ENCODE peak calls at places on chromosomes 1 and 21, in six cellular contexts. E is endothelial cell of umbilical vein, C is heart left ventricle, H is IMR-90, W is left lung, S is astrocyte. G is an unnamed sample.

GRCh38 chr1:47184090-47184735 is 5.6 kb downstream of the PDZK1IP1 start:
- DNase-seq in C (no peak), W (no peak), H (no peak), S (no peak), E (no peak), G (no peak)

GRCh38 chr1:223343692-223344091 is 20.3 kb downstream of the SUSD4 start:
- DNase-seq in S (no peak), E (no peak), C (peak; percentile 70), H (no peak), W (no peak), G (no peak)

GRCh38 chr1:217342105-217342504 is 288.8 kb downstream of the GPATCH2 start:
- DNase-seq in W (no peak), H (no peak), S (no peak), C (no peak), E (no peak), G (no peak)

GRCh38 chr1:70086897-70087296 is 118.5 kb downstream of the LRRC40 start:
- DNase-seq in S (no peak), W (no peak), C (no peak), E (no peak), H (no peak), G (no peak)

GRCh38 chr1:51421961-51422360 is 91.6 kb upstream of the TTC39A start:
- DNase-seq in C (no peak), H (peak; percentile 82), S (peak; percentile 58), E (peak; percentile 59), W (no peak), G (peak; percentile 92)

GRCh38 chr1:32398401-32398800 is 4.2 kb upstream of the BSDC1 start:
- DNase-seq in W (no peak), S (peak; percentile 67), H (peak; percentile 73), E (no peak), C (no peak), G (no peak)

GRCh38 chr1:13619909-13620308 is 36.3 kb downstream of the PDPN start:
- DNase-seq in C (no peak), S (no peak), E (no peak), W (no peak), H (no peak), G (no peak)

GRCh38 chr1:34905098-34905459 is 24.4 kb downstream of the DLGAP3 start:
- DNase-seq in E (no peak), H (no peak), S (no peak), W (no peak), C (no peak), G (no peak)

GRCh38 chr1:110047463-110047862 is 13.0 kb downstream of the STRIP1 start:
- DNase-seq in C (no peak), S (no peak), E (no peak), W (no peak), H (no peak), G (no peak)

GRCh38 chr1:203507227-203507626 is 13.3 kb downstream of the OPTC start:
- DNase-seq in H (peak; percentile 16), W (no peak), C (peak; percentile 56), E (no peak), S (no peak), G (peak; percentile 52)

GRCh38 chr1:94094466-94095111 is 26.4 kb downstream of the ABCA4 start:
- DNase-seq in W (no peak), H (peak; percentile 78), S (peak; percentile 81), C (peak; percentile 86), E (peak; percentile 96), G (peak; percentile 57)

GRCh38 chr1:3869751-3870301 is 12.6 kb downstream of the DFFB start:
- DNase-seq in H (no peak), W (peak; percentile 61), C (no peak), E (no peak), S (no peak), G (no peak)

GRCh38 chr1:33687000-33687399 is 176.9 kb upstream of the HMGB4 start:
- DNase-seq in C (no peak), S (no peak), E (no peak), W (no peak), H (no peak), G (no peak)

GRCh38 chr1:88802950-88803349 is 88.4 kb downstream of the GTF2B start:
- DNase-seq in E (peak; percentile 44), H (peak; percentile 61), C (no peak), S (peak; percentile 70), W (no peak), G (peak; percentile 61)

GRCh38 chr21:15749868-15750174 is 20.0 kb downstream of the USP25 start:
- DNase-seq in W (no peak), C (no peak), E (no peak), S (peak; percentile 42), H (peak; percentile 18), G (no peak)

GRCh38 chr1:189149547-189150375 is 1327.9 kb downstream of the BRINP3 start:
- DNase-seq in E (no peak), C (no peak), S (no peak), W (peak; percentile 70), H (no peak), G (no peak)

GRCh38 chr1:228405979-228406265 is 713 bp downstream of the TRIM11 start:
- DNase-seq in W (no peak), S (peak; percentile 27), C (no peak), E (no peak), H (peak; percentile 17), G (no peak)

GRCh38 chr1:25559031-25559430 is 15.6 kb downstream of the LDLRAP1 start:
- DNase-seq in E (peak; percentile 27), S (no peak), W (no peak), H (no peak), C (no peak), G (no peak)
- H3K4me1 ChIP-seq in E (peaks cover 43% of the 10 kb centered on the region), S (peaks cover 8% of the 10 kb centered on the region), W (peaks cover 68% of the 10 kb centered on the region), H (peaks cover 7% of the 10 kb centered on the region), C (peaks cover 62% of the 10 kb centered on the region), G (peaks cover 16% of the 10 kb centered on the region)

GRCh38 chr21:45113543-45113942 is 39.2 kb downstream of the ADARB1 start:
- DNase-seq in C (no peak), S (no peak), H (no peak), E (no peak), W (no peak), G (no peak)
- H3K4me1 ChIP-seq in C (peaks cover 53% of the 10 kb centered on the region), S (peaks cover 7% of the 10 kb centered on the region), H (peaks cover 16% of the 10 kb centered on the region), E (peaks cover 37% of the 10 kb centered on the region), W (peaks cover 52% of the 10 kb centered on the region), G (peaks cover 7% of the 10 kb centered on the region)

DNA sequence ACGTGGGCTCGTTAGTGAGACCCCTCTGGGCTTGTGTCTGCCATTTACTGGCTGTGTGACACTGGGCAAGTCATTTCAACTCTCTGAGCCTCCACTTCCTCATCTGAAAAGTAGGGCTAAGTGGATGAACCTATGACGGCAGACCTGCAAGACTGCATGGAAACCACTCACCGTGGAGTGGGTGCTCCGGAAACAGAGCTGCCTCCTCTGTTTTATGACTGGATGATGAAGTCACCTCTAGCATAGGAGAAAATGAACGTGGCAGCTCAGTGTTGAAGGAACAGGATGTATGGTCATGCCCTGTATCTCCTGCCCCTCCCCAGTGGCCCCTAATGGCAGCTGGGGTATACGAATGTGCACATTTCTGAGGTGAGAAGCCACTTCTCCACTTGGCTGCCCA is 40.5 kb downstream of the STPG1 start:
- DNase-seq in S (no peak), W (no peak), H (no peak), E (no peak), C (no peak), G (no peak)
- H3K4me1 ChIP-seq in S (peaks cover 13% of the 10 kb centered on the region), W (no peaks in the 10 kb centered on the region), H (no peaks in the 10 kb centered on the region), E (no peaks in the 10 kb centered on the region), C (no peaks in the 10 kb centered on the region), G (peaks cover 21% of the 10 kb centered on the region)

DNA sequence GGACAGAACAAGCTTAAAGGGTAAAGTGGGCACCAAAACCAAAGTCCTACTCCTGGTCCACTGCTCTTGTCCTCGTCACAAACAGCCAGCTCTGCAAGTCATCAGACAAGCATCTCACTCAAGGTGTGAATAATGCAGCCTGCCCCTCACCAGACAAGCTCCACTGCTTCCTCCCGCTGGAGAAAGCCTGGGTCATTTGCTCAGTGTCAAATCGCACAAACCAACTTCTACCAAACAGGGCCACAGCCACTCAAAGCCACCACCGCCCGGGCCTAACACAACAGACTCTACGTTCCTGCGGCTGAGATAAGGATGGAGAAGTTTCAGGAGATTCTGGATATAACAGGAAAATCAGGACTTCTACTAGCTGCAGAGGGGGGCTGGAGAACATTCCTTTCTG is 3.3 kb downstream of the SSBP3 start:
- DNase-seq in W (no peak), S (no peak), H (peak; percentile 31), C (no peak), E (no peak), G (no peak)
- H3K4me1 ChIP-seq in W (peaks cover 45% of the 10 kb centered on the region), S (peaks cover 26% of the 10 kb centered on the region), H (peaks cover 14% of the 10 kb centered on the region), C (peaks cover 57% of the 10 kb centered on the region), E (peaks cover 29% of the 10 kb centered on the region), G (peaks cover 20% of the 10 kb centered on the region)

DNA sequence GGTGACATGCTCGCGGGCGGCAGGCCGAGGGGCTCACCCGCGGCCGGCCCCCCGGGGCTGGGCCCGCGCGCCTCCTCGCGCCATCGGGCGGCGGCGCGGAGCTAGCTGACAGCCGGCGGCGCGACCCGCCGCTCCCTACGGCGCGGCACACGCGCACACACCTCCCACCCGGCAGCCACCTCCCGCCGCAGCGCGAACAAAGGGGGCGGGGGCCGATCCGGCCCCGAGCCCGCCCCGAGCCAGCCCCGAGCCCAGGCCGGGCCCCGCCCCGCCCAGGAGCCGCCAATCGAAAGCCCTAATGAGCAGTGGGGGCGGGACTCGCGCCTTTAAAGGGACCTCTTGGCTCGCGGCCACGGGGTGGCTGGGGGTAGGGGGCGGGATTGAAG is at the start of gene KIF21B:
- DNase-seq in W (peak; percentile 97), C (peak; percentile 86), H (no peak), S (no peak), E (peak; percentile 75), G (peak; percentile 62)
- H3K4me1 ChIP-seq in W (peaks cover 93% of the 10 kb centered on the region), C (peaks cover 93% of the 10 kb centered on the region), H (peaks cover 5% of the 10 kb centered on the region), S (peaks cover 22% of the 10 kb centered on the region), E (peaks cover 37% of the 10 kb centered on the region), G (peaks cover 4% of the 10 kb centered on the region)

GRCh38 chr1:232597721-232598120 is 32.2 kb downstream of the SIPA1L2 start:
- DNase-seq in W (no peak), C (no peak), H (no peak), E (no peak), S (no peak), G (no peak)

GRCh38 chr1:232598837-232599177 is 31.1 kb downstream of the SIPA1L2 start:
- DNase-seq in W (no peak), S (no peak), H (no peak), C (no peak), E (no peak), G (no peak)

GRCh38 chr1:232598133-232598532 is 31.8 kb downstream of the SIPA1L2 start:
- DNase-seq in C (no peak), E (no peak), W (no peak), H (no peak), S (no peak), G (no peak)

GRCh38 chr1:232594768-232595698 is 34.9 kb downstream of the SIPA1L2 start:
- DNase-seq in C (peak; percentile 49), W (no peak), S (no peak), H (no peak), E (no peak), G (no peak)

GRCh38 chr1:232596666-232597303 is 33.1 kb downstream of the SIPA1L2 start:
- DNase-seq in H (no peak), W (no peak), C (no peak), S (no peak), E (no peak), G (no peak)
- H3K4me1 ChIP-seq in H (peaks cover 17% of the 10 kb centered on the region), W (peaks cover 48% of the 10 kb centered on the region), C (peaks cover 66% of the 10 kb centered on the region), S (no peaks in the 10 kb centered on the region), E (peaks cover 2% of the 10 kb centered on the region), G (no peaks in the 10 kb centered on the region)

DNA sequence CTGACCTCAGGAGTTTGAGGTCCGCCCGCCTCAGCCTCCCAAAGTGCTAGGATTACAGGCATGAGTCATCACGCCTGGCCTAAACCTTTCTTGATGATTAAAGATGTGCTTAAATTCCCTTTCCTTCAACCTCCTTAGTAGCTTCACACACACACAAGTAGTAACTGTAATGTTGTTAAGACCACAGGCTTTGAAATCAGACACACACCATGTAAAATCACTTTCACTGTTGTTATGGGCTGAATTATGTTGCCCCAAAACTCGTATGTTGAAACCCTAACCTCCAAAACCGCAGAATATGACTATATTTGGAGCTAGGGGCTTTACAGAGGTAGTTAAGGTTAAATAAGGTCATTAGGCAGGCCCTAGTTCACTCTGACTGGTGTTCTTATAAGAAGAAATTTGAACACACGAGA is 180.2 kb downstream of the NR5A2 start:
- DNase-seq in C (no peak), W (no peak), E (no peak), S (peak; percentile 51), H (peak; percentile 76), G (no peak)
- H3K4me1 ChIP-seq in C (no peaks in the 10 kb centered on the region), W (no peaks in the 10 kb centered on the region), E (no peaks in the 10 kb centered on the region), S (peaks cover 3% of the 10 kb centered on the region), H (peaks cover 9% of the 10 kb centered on the region), G (peaks cover 8% of the 10 kb centered on the region)

G was measured in adipocyte.